ENCODE peak calls at places on chromosomes 16 and 17, in eight cellular contexts. J is AG09319; L is activated naive CD4-positive, alpha-beta T cell; V is GM03348; K is HAP-1; B is mesendoderm; U is T follicular helper cell; O is Karpas-422. P is an unnamed sample.

GRCh38 chr17:65855245-65855644 is 293.8 kb upstream of the AXIN2 start:
- DNase-seq in J (no peak), L (no peak), V (peak; percentile 14), K (no peak), B (peak; percentile 89), U (no peak), O (no peak), P (no peak)

GRCh38 chr17:73725794-73726193 is 81.5 kb upstream of the SDK2 start:
- DNase-seq in J (no peak), L (no peak), V (no peak), K (no peak), B (no peak), U (no peak), O (no peak), P (no peak)

GRCh38 chr17:42405076-42405475 is 16.8 kb upstream of the STAT3 start:
- DNase-seq in J (no peak), L (no peak), V (no peak), K (no peak), B (no peak), U (no peak), O (no peak), P (no peak)

GRCh38 chr16:17483266-17483864 is 12.6 kb upstream of the XYLT1 start:
- DNase-seq in J (no peak), L (no peak), V (no peak), K (no peak), B (no peak), U (no peak), O (no peak), P (no peak)

GRCh38 chr17:47225436-47225858 is 16.3 kb downstream of the MYL4 start:
- DNase-seq in J (no peak), L (no peak), V (peak; percentile 75), K (no peak), B (no peak), U (no peak), O (no peak), P (peak; percentile 93)

GRCh38 chr17:48646183-48647102 is 20.3 kb upstream of the HOXB9 start:
- DNase-seq in J (no peak), L (no peak), V (peak; percentile 75), K (no peak), B (peak; percentile 86), U (no peak), O (no peak), P (no peak)

GRCh38 chr16:4537376-4538066 is 1.1 kb downstream of the CDIP1 start:
- DNase-seq in J (no peak), L (no peak), V (peak; percentile 50), K (no peak), B (peak; percentile 39), U (no peak), O (no peak), P (peak; percentile 35)

GRCh38 chr16:4811242-4811641 is 8.8 kb upstream of the ROGDI start:
- DNase-seq in J (no peak), L (no peak), V (no peak), K (no peak), B (no peak), U (no peak), O (no peak), P (no peak)

GRCh38 chr17:48618366-48618896 is 3.3 kb upstream of the HOXB8 start:
- DNase-seq in J (peak; percentile 22), L (peak; percentile 83), V (peak; percentile 92), K (peak; percentile 84), B (peak; percentile 86), U (peak; percentile 75), O (peak; percentile 90), P (peak; percentile 90)